ENCODE peak calls at places on chromosomes 11 and 22, in nine cellular contexts. O is OCI-LY7, Y is thoracic aorta, K is brain microvascular endothelial cell, X is GM12865, J is left ventricle myocardium inferior, D is ovary, H is H1, F is Calu3. N is an unnamed sample.

GRCh38 chr22:48474881-48475280 is 1352.8 kb downstream of the BRD1 start:
- DNase-seq in K (no peak), J (no peak), H (no peak), X (no peak), O (no peak), Y (no peak), D (no peak), F (no peak), N (no peak)

GRCh38 chr11:61829806-61830205 is 1.7 kb downstream of the FADS2 start:
- DNase-seq in X (no peak), J (no peak), F (no peak), H (no peak), O (no peak), Y (no peak), K (no peak), D (no peak), N (no peak)

GRCh38 chr22:31659246-31659645 is 2.8 kb downstream of the PISD start:
- DNase-seq in J (no peak), Y (no peak), H (no peak), D (no peak), K (no peak), O (no peak), F (no peak), X (no peak), N (no peak)

GRCh38 chr11:11882539-11882938 is 40.8 kb downstream of the USP47 start:
- DNase-seq in O (no peak), F (no peak), K (no peak), X (no peak), H (no peak), J (no peak), Y (no peak), D (no peak), N (no peak)

GRCh38 chr11:98230678-98231077 is 790.1 kb upstream of the CNTN5 start:
- DNase-seq in X (no peak), D (no peak), Y (no peak), J (no peak), H (no peak), K (no peak), O (no peak), F (no peak), N (no peak)

GRCh38 chr11:11584446-11584810 is 37.4 kb downstream of the GALNT18 start:
- DNase-seq in Y (no peak), D (no peak), H (peak; percentile 3), O (no peak), X (no peak), J (no peak), K (peak; percentile 83), F (peak; percentile 8), N (peak; percentile 27)

GRCh38 chr11:28144808-28145207 is 36.6 kb downstream of the METTL15 start:
- DNase-seq in J (no peak), H (no peak), F (no peak), X (no peak), K (no peak), D (no peak), Y (no peak), O (peak; percentile 13), N (peak; percentile 26)

GRCh38 chr11:17923213-17923612 is 89.6 kb downstream of the SERGEF start:
- DNase-seq in D (no peak), H (no peak), O (no peak), K (no peak), Y (no peak), F (no peak), X (no peak), J (peak; percentile 38), N (peak; percentile 33)

GRCh38 chr11:123428221-123428631 is 1.8 kb upstream of the GRAMD1B start:
- DNase-seq in O (no peak), K (no peak), F (no peak), D (peak; percentile 66), Y (no peak), H (no peak), J (no peak), X (no peak), N (peak; percentile 53)

GRCh38 chr11:109197656-109198055 is 224.3 kb upstream of the C11orf87 start:
- DNase-seq in O (no peak), X (no peak), F (no peak), D (no peak), H (no peak), J (no peak), Y (no peak), K (peak; percentile 57), N (peak; percentile 32)

GRCh38 chr11:611001-611996 is 4.5 kb downstream of the IRF7 start:
- DNase-seq in Y (no peak), K (no peak), J (no peak), F (no peak), H (no peak), D (no peak), X (no peak), O (no peak), N (no peak)

GRCh38 chr11:128735935-128736610 is 42.2 kb downstream of the FLI1 start:
- DNase-seq in X (peak; percentile 78), D (no peak), K (no peak), O (peak; percentile 70), J (no peak), Y (no peak), H (no peak), F (no peak), N (no peak)

GRCh38 chr11:117855452-117855851 is 21.0 kb downstream of the FXYD6 start:
- DNase-seq in H (no peak), Y (no peak), K (no peak), O (no peak), X (no peak), F (no peak), J (no peak), D (peak; percentile 9), N (no peak)

GRCh38 chr11:70942593-70942992 is 309.8 kb downstream of the SHANK2 start:
- DNase-seq in H (peak; percentile 66), O (peak; percentile 24), X (peak; percentile 4), F (no peak), D (no peak), Y (no peak), K (no peak), J (no peak), N (peak; percentile 1)

DNA sequence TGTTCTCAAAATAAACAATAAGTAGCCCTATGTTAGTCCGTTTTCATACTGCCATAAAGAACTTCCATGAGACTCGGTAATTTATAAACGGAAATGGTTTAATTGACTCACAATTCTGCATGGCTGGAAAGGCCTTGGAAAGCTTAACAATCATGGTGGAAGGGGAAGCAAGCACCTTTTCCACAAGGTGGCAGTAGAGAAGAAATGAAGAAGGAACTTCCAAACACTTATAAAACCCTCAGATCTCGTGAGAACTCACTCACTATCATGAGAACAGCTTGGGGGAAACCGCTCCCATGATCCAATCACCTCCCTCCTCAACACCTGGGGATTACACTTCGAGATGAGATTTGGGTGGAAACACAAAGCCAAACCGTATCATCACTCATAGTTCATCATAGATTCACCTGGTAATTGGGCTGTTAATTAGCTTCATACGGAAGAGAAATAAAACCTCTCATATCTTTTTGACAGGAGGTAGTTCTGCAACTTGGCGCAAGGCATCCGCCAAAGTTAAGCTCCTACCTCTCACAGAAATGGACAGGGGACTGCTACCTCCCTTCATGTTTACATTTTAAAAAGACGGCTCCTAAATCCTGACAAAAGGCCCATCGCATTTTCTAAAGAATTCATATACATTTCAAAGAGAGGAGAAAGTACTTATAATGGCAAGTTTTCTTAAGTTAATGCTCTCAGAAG is 49.0 kb downstream of the MUC15 start:
- DNase-seq in Y (no peak), H (peak; percentile 45), K (peak; percentile 7), X (peak; percentile 45), J (no peak), D (no peak), O (peak; percentile 28), F (peak; percentile 1), N (peak; percentile 43)
- TF ChIP-seq CTCF in Y (no peak), H (no peak), K (peak; percentile 62), X (peak; percentile 33), J (no peak), D (no peak), O (peak; percentile 69), F (peak; percentile 13), N (peak; percentile 45)

GRCh38 chr22:42912049-42912448 is 55.0 kb upstream of the ARFGAP3 start:
- DNase-seq in Y (no peak), H (no peak), D (no peak), X (no peak), K (no peak), J (no peak), O (no peak), F (no peak), N (peak; percentile 23)
- TF ChIP-seq CTCF in Y (no peak), H (no peak), D (no peak), X (no peak), K (no peak), J (no peak), O (no peak), F (no peak), N (no peak)

GRCh38 chr11:67731583-67731982 is 57.2 kb upstream of the ALDH3B2 start:
- DNase-seq in K (no peak), H (no peak), Y (no peak), O (peak; percentile 17), F (no peak), J (no peak), X (no peak), D (no peak), N (no peak)

DNA sequence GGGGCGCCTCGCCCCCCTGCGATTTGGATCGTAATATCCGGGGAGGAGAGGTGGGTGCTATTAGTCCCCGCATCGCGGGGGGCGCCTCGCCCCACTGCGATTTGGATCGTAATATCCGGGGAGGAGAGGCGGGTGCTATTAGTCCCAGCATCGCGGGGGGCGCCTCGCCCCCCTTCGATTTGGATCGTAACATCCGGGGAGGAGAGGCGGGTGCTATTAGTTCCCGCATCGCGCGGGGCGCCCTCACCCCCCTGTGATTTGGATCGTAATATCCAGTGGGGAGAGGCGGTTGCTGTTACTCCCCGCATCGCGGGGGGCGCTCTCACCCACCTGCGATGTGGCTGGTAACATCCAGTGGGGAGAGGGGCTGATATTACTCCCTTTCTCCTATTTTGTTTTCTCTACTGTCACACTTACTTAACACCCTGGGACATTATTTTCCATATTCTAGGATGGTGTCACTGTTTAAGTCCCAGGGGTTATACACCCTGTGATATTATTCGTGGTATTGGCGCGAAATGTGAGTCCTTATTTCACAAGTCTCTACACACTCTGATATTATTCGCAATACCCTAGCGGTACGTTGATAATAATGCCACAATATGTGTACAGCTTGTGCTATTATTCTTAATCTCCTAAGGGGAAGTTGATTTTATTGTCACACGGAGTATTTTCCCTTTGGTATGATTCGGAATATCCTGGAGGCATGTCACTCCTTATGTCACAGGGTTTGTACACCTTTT is 57.8 kb upstream of the ALDH3B2 start:
- DNase-seq in J (no peak), O (peak; percentile 76), D (no peak), H (peak; percentile 68), X (no peak), K (no peak), Y (no peak), F (peak; percentile 70), N (no peak)
- TF ChIP-seq CTCF in J (no peak), O (peak; percentile 78), D (no peak), H (peak; percentile 55), X (peak; percentile 20), K (peak; percentile 29), Y (no peak), F (peak; percentile 62), N (peak; percentile 11)

GRCh38 chr11:103053997-103054396 is 38.0 kb downstream of the DCUN1D5 start:
- DNase-seq in H (no peak), J (no peak), D (no peak), K (no peak), O (no peak), Y (no peak), X (no peak), F (no peak), N (no peak)

GRCh38 chr11:103051158-103051801 is 40.7 kb downstream of the DCUN1D5 start:
- DNase-seq in Y (no peak), J (no peak), K (no peak), F (no peak), D (no peak), H (no peak), X (no peak), O (no peak), N (no peak)

GRCh38 chr11:103051986-103052385 is 40.0 kb downstream of the DCUN1D5 start:
- DNase-seq in H (no peak), Y (no peak), F (no peak), J (no peak), O (no peak), X (no peak), D (no peak), K (peak; percentile 80), N (no peak)

GRCh38 chr11:103055174-103055890 is 36.6 kb downstream of the DCUN1D5 start:
- DNase-seq in F (peak; percentile 0), D (no peak), J (no peak), Y (no peak), X (peak; percentile 30), O (peak; percentile 54), K (peak; percentile 20), H (no peak), N (peak; percentile 65)
- TF ChIP-seq CTCF in F (no peak), D (peak; percentile 19), J (peak; percentile 72), Y (peak; percentile 41), X (peak; percentile 40), O (peak; percentile 85), K (peak; percentile 47), H (no peak), N (peak; percentile 68)

N was measured in fibroblast of pulmonary artery.